ENCODE peak calls at places on chromosome 4, in six cellular contexts. R is fibroblast of the aortic adventitia; N is HepG2; J is WERI-Rb-1; T is neural crest cell; F is CD8-positive, alpha-beta T cell. Y is an unnamed sample.

GRCh38 chr4:37232315-37232714 is 12.2 kb upstream of the NWD2 start:
- DNase-seq in R (no peak), N (no peak), J (no peak), T (no peak), F (no peak), Y (no peak)

GRCh38 chr4:155441475-155441874 is 64.7 kb upstream of the MAP9 start:
- DNase-seq in R (no peak), N (no peak), J (no peak), T (no peak), F (no peak), Y (no peak)

GRCh38 chr4:186789671-186790070 is 66.0 kb upstream of the FAT1 start:
- DNase-seq in R (no peak), N (no peak), J (no peak), T (no peak), F (no peak), Y (no peak)

GRCh38 chr4:56468097-56468422 is 643 bp downstream of the SRP72 start:
- DNase-seq in R (no peak), N (peak), J (peak), T (no peak), F (peak), Y (peak)

GRCh38 chr4:108060164-108060563 is 70.5 kb downstream of the HADH start:
- DNase-seq in R (peak), N (peak), J (peak), T (no peak), F (no peak), Y (peak)

GRCh38 chr4:113838421-113838820 is 76.9 kb upstream of the CAMK2D start:
- DNase-seq in R (no peak), N (no peak), J (no peak), T (no peak), F (no peak), Y (no peak)

GRCh38 chr4:55445921-55446577 is 50.3 kb downstream of the TMEM165 start:
- DNase-seq in R (peak), N (no peak), J (no peak), T (no peak), F (no peak), Y (no peak)

GRCh38 chr4:172751550-172751949 is 417.1 kb upstream of the GALNT7 start:
- DNase-seq in R (no peak), N (no peak), J (no peak), T (no peak), F (no peak), Y (no peak)

GRCh38 chr4:4868506-4869379 is 9.3 kb downstream of the MSX1 start:
- DNase-seq in R (no peak), N (no peak), J (no peak), T (no peak), F (no peak), Y (no peak)

GRCh38 chr4:4866124-4866832 is 6.8 kb downstream of the MSX1 start:
- DNase-seq in R (no peak), N (no peak), J (peak), T (no peak), F (no peak), Y (no peak)

GRCh38 chr4:4865705-4866123 is 6.2 kb downstream of the MSX1 start:
- DNase-seq in R (no peak), N (no peak), J (no peak), T (no peak), F (no peak), Y (no peak)

GRCh38 chr4:4867745-4868505 is 8.5 kb downstream of the MSX1 start:
- DNase-seq in R (no peak), N (no peak), J (no peak), T (no peak), F (no peak), Y (no peak)

DNA sequence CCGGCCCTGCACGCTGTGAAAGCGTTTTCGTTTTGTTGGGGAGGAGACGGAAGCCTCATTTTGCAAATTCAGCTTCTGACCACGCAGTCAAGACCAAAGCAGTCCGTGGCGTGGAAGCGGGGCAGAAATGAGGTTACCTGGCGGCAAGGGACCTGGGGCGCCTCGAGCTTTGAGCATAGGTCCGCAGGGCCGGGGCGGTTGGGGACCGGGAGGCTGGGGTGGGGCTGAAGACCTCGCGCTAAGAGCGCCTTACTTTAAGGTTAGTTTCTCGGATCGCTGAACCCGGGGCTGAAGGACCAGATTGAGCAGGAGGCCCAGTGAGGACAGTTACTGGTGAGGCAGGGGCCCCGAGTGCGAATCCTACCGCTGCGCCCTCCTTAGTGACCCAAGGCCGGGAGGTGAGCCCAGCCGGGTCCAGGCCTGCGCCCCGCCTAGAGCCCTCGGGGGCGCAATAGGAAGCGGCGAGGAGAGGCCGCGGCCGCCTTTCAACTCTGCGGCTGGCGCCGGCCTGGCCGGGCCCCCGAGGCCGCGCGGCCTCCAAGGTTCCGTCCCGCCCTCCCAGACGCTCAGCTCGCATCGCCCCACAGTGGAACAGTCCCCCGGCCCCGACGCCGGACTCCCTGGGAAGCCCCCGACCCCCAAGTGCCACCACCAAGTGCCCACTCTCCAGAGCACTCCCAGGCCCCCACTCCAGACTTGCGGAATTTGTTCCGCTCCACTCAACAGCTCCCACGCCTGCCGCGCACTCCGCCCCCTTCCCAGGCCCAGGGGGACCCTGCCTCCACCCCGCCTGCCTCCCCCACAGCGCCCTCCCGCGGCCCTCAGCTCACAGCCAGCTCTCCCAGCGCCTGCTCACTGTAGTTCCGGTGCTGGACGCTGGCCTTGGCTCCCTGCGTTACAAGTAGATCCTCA is 7.6 kb downstream of the MSX1 start:
- DNase-seq in R (no peak), N (no peak), J (peak), T (peak), F (no peak), Y (no peak)
- TF ChIP-seq CTCF in R (no peak), N (peak), J (peak), T (peak), F (no peak), Y (no peak)

DNA sequence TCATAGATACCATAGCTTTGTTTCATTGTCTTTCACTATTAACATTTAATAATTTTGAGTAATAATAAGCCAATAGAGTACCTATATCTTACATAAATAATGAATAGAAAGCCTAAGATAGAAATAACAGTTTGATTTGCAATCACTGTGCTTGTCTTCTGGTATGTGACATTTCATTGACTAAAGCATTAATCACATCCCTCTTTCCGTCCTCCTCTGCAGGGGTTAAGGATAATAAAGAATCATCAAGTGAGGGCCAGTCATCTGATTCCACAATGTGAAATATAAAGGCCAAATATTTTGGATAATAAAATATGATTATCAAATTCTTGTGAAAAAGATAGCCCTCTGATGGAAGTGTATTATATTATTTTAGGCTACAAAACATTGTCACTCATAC is 2073.4 kb downstream of the ARAP2 start:
- DNase-seq in R (no peak), N (no peak), J (no peak), T (no peak), F (no peak), Y (no peak)
- TF ChIP-seq CTCF in R (no peak), N (no peak), J (no peak), T (no peak), F (no peak), Y (no peak)

DNA sequence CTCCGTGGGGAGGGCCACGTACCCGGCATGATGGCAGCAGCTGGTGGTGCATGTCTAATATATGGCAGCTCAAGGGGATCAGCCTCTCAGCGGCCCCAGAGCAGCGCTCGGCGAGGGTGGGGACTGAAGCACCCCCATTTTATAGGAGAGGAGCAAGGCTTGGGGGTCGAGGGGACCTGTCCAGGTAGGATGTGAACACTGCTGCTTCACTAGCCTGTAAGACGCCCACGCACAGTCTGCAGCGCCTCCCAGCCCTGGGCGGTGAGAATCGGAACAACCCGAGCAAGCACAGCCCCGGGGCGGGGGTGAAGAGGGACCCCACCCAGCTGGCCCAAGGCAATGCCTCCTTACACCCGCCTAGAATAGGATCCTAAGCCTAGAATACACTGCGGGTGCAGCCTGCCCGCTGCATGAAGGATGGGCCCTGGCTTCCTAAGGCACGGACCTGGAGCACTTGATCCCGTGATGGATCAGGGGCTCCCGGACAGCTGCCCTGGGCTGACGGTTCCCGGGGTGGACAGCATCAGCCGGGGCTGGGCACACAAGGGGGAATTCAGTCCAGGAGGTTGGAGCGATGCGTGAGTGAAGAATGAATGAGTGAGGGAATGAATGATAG is 17.6 kb downstream of the ADRA2C start:
- DNase-seq in R (no peak), N (no peak), J (peak), T (peak), F (no peak), Y (peak)
- TF ChIP-seq CTCF in R (peak), N (peak), J (peak), T (peak), F (no peak), Y (peak)

GRCh38 chr4:169484485-169484884 is 127.9 kb downstream of the NEK1 start:
- DNase-seq in R (peak), N (no peak), J (no peak), T (no peak), F (no peak), Y (no peak)
- TF ChIP-seq CTCF in R (peak), N (no peak), J (no peak), T (peak), F (no peak), Y (no peak)

GRCh38 chr4:18075823-18076433 is 54.4 kb upstream of the LCORL start:
- DNase-seq in R (no peak), N (peak), J (peak), T (no peak), F (peak), Y (peak)
- TF ChIP-seq CTCF in R (no peak), N (peak), J (peak), T (peak), F (peak), Y (no peak)

DNA sequence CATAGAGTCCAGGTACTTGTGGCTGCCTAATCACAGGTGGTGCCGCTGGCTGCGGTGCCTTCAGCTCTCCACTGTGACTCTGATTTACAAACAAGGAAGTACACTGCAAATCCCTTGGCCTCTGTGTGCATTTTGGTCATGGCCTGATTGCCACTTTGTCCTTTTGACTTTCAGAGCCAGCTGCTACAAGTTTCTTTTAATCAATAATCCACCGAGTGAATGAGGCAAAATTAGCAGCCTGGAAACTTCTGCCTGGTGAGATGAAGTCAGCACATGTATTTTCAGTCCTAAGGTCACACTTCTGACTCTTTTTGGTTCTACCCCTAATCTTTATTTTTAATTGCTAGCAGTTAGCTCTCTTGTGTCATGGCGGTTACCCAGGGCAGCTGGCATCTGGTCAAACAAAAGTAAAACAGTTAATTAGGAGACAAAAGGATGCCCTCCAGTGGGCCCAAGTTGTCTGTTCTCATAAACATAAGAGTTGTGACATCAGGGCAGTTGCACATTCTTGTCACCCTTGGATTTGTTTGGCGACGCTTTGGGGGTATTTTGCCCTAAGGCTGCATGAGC is 62.3 kb upstream of the LNX1 start:
- DNase-seq in R (peak), N (no peak), J (no peak), T (no peak), F (no peak), Y (no peak)
- TF ChIP-seq CTCF in R (no peak), N (no peak), J (no peak), T (no peak), F (no peak), Y (no peak)

DNA sequence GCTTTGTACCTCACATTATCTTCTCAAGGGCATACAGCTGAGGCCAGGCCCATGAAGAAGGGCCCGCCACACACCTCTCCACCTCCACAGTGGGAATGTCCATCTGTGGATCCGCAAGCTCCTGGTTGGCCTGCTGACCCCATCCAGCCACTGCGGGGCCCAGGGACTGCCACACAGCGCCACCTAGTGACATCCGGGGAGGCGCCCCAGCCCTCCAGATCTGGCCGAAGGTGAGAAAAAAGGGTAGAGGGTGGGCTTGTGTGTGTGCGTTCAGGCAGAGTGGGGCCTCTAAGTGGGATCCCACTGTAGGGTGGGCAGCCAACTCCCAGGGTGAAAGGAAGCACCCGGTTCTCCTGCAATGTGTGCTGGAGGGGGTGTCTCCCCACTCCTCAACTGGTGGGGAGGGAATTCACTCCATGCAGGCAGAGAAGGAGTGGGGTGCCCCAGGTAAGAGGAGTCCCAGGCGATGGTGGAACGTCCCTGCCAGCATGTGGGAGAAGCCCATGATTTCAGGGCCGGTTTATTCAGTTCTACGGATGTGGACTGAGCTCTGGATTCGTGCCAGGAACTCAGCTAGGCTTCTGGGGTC is 117.3 kb downstream of the ENPP6 start:
- DNase-seq in R (peak), N (no peak), J (peak), T (peak), F (peak), Y (peak)
- TF ChIP-seq CTCF in R (peak), N (peak), J (peak), T (peak), F (peak), Y (peak)

GRCh38 chr4:153223935-153224334 is 19.7 kb downstream of the TRIM2 start:
- DNase-seq in R (peak), N (no peak), J (no peak), T (no peak), F (no peak), Y (no peak)
- TF ChIP-seq CTCF in R (no peak), N (no peak), J (no peak), T (no peak), F (no peak), Y (no peak)

Y was measured in A549.